ENCODE peak calls at places on chromosome 7, in six cellular contexts. T is transverse colon, Y is hepatocyte, D is lung, Z is neural progenitor cell, U is DND-41. C is an unnamed sample.
A peak's percentile ranks its signal among the peaks of the same experiment; 100 is the strongest.

GRCh38 chr7:134365341-134366054 is 48.8 kb upstream of the SLC35B4 start:
- DNase-seq in D (no peak), U (no peak), T (no peak), Y (peak; percentile 56), Z (no peak), C (no peak)

GRCh38 chr7:46930336-46930735 is 651.6 kb downstream of the TNS3 start:
- DNase-seq in Z (no peak), Y (peak; percentile 75), U (no peak), T (no peak), D (no peak), C (no peak)

GRCh38 chr7:140541513-140542192 is 62.3 kb upstream of the MKRN1 start:
- DNase-seq in U (no peak), T (peak; percentile 64), Z (peak; percentile 76), Y (peak; percentile 66), D (peak; percentile 44), C (no peak)

GRCh38 chr7:151062399-151063211 is 3.2 kb downstream of the SLC4A2 start:
- DNase-seq in Y (peak; percentile 95), U (no peak), Z (peak; percentile 88), D (peak; percentile 66), T (peak; percentile 90), C (no peak)

GRCh38 chr7:23055582-23056178 is 41.8 kb upstream of the HYCC1 start:
- DNase-seq in Z (peak; percentile 67), Y (peak; percentile 72), U (peak; percentile 67), T (peak; percentile 47), D (peak; percentile 52), C (peak; percentile 39)

GRCh38 chr7:129391546-129392211 is 42.6 kb upstream of the STRIP2 start:
- DNase-seq in T (no peak), D (no peak), Y (no peak), U (no peak), Z (no peak), C (no peak)

GRCh38 chr7:69652947-69653701 is 54.8 kb downstream of the AUTS2 start:
- DNase-seq in Y (no peak), U (no peak), Z (no peak), D (no peak), T (no peak), C (no peak)

GRCh38 chr7:151725844-151726770 is 150.8 kb downstream of the PRKAG2 start:
- DNase-seq in T (no peak), D (no peak), Y (no peak), Z (no peak), U (no peak), C (no peak)

GRCh38 chr7:148927141-148927540 is 43.0 kb upstream of the EZH2 start:
- DNase-seq in D (no peak), Z (no peak), U (no peak), T (no peak), Y (no peak), C (no peak)

GRCh38 chr7:105003875-105004510 is 10.0 kb upstream of the KMT2E start:
- DNase-seq in U (no peak), D (no peak), T (no peak), Y (no peak), Z (no peak), C (no peak)

GRCh38 chr7:34036069-34036920 is 131.0 kb downstream of the BMPER start:
- DNase-seq in T (peak; percentile 81), Y (peak; percentile 75), D (no peak), Z (no peak), U (no peak), C (no peak)

GRCh38 chr7:114874170-114874569 is 47.7 kb upstream of the MDFIC start:
- DNase-seq in T (no peak), D (no peak), Y (no peak), Z (no peak), U (no peak), C (no peak)

GRCh38 chr7:45703911-45704682 is 129.9 kb downstream of the ADCY1 start:
- DNase-seq in Z (no peak), U (no peak), T (no peak), D (no peak), Y (no peak), C (no peak)

GRCh38 chr7:132580277-132580676 is 4.0 kb upstream of the PLXNA4 start:
- DNase-seq in Z (no peak), U (no peak), T (no peak), D (no peak), Y (peak; percentile 22), C (no peak)

GRCh38 chr7:76234931-76235441 is 33.3 kb downstream of the SRRM3 start:
- DNase-seq in T (peak; percentile 81), U (peak; percentile 13), Y (peak; percentile 90), Z (peak; percentile 90), D (peak; percentile 79), C (peak; percentile 84)

GRCh38 chr7:123352226-123352550 is 152.4 kb upstream of the SLC13A1 start:
- DNase-seq in Z (no peak), T (no peak), Y (no peak), D (no peak), U (no peak), C (no peak)

GRCh38 chr7:35185908-35186731 is 67.8 kb downstream of the TBX20 start:
- DNase-seq in T (no peak), U (no peak), D (no peak), Z (peak; percentile 74), Y (peak; percentile 28), C (no peak)

GRCh38 chr7:92835140-92835850 is 1.1 kb downstream of the CDK6 start:
- DNase-seq in Z (peak; percentile 84), Y (peak; percentile 78), U (peak; percentile 77), D (peak; percentile 58), T (peak; percentile 75), C (peak; percentile 70)

GRCh38 chr7:104625956-104626355 is 297.6 kb downstream of the LHFPL3 start:
- DNase-seq in D (no peak), T (no peak), U (no peak), Z (no peak), Y (no peak), C (no peak)

GRCh38 chr7:50184266-50184665 is 91.2 kb upstream of the ZPBP start:
- DNase-seq in U (no peak), Y (no peak), T (no peak), Z (no peak), D (no peak), C (no peak)

DNA sequence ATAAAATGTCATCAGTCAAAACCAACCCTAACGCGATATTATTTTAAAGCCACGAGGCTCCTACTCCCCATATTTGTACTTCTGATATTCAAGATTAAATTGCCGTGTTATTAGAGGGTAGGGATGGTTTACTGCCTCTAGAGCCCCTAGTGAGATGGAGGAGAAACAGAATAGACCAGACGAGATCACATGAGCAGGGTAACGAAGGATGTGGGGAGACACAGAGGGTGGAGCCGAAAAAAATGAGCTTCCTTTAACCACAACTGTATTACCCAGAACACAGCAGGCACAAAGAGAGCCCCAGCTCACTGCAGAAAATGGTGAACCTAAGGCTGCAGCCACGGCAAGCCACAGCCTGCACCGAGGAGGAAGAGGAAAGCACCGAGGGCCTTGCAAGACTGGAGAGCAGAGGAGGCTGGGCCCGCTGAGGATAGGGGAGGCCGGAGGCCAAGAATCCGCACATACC is 14.3 kb downstream of the ZC3HAV1 start:
- DNase-seq in D (no peak), T (peak; percentile 50), Y (no peak), U (peak; percentile 91), Z (no peak), C (peak; percentile 66)
- TF ChIP-seq CTCF in D (no peak), T (no peak), Y (no peak), U (peak; percentile 61), Z (no peak), C (peak; percentile 3)

DNA sequence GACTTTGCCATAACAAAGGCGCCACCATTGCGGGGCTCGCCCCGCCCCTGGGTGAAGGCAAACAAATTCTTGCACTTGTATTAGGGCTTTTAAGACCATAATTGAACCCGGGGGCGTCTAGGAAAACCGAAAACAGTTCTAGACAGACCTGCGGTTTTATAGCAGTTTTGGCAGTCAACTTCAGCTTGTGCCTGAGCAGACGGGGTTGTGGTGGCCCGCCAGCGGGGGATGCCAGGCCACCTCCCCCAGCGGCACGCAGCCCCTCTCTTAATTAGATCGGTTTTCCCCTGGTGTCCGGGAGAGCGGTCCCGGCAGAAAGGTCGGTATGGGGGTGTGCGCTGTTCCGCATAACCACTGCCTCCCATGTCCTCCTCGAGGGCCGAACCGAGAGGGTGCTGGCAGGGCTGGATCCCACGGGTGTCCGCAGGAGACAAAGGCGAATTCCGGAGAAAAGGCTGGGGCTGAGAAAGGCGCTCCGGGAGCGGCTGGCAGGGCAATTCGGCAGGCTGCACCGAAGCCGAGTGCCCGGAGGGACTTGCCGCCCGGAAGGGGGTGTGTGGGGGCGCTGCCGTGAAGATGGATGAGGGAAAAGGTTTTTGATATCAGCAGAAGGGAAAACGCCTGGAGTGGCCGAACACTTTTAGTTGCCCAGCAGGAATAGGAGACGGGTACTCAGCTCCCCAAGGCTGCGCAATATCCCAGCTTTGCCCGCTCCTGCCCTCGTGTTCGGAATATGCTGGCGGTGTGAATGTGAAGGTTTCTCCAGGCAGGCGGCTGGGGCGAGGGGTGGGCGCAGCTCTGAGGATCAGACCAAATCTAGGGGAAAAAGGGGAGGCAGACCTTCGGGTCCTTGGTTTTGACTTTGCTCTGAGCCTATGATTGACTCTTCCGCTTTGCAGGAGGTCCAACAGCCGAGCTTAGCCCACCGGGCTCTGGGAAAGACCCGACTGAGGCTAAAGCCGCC is 3.0 kb upstream of the HOXA11 start:
- DNase-seq in T (peak; percentile 35), Y (no peak), D (no peak), U (peak; percentile 41), Z (no peak), C (no peak)
- H3K4me3 ChIP-seq in T (peak overlapping the region; percentile 68), Y (peak overlapping the region; percentile 38), D (no peak overlapping the region), U (no peak overlapping the region), Z (no peak overlapping the region), C (no peak overlapping the region)

GRCh38 chr7:27119412-27119911 is 11.1 kb downstream of the HOXA4 start:
- DNase-seq in U (no peak), D (no peak), Z (no peak), T (no peak), Y (no peak), C (no peak)
- H3K27me3 ChIP-seq in U (no peaks in the 10 kb centered on the region), D (no peaks in the 10 kb centered on the region), Z (peaks cover 100% of the 10 kb centered on the region), T (no peaks in the 10 kb centered on the region), Y (peaks cover 64% of the 10 kb centered on the region), C (no peaks in the 10 kb centered on the region)

GRCh38 chr7:142385528-142386340 is 127.9 kb upstream of the PRSS58 start:
- DNase-seq in Y (peak; percentile 72), D (no peak), U (peak; percentile 82), T (peak; percentile 34), Z (peak; percentile 54), C (no peak)

GRCh38 chr7:142389544-142389943 is 131.7 kb upstream of the PRSS58 start:
- DNase-seq in D (no peak), Y (peak; percentile 64), U (peak; percentile 73), T (no peak), Z (no peak), C (no peak)

DNA sequence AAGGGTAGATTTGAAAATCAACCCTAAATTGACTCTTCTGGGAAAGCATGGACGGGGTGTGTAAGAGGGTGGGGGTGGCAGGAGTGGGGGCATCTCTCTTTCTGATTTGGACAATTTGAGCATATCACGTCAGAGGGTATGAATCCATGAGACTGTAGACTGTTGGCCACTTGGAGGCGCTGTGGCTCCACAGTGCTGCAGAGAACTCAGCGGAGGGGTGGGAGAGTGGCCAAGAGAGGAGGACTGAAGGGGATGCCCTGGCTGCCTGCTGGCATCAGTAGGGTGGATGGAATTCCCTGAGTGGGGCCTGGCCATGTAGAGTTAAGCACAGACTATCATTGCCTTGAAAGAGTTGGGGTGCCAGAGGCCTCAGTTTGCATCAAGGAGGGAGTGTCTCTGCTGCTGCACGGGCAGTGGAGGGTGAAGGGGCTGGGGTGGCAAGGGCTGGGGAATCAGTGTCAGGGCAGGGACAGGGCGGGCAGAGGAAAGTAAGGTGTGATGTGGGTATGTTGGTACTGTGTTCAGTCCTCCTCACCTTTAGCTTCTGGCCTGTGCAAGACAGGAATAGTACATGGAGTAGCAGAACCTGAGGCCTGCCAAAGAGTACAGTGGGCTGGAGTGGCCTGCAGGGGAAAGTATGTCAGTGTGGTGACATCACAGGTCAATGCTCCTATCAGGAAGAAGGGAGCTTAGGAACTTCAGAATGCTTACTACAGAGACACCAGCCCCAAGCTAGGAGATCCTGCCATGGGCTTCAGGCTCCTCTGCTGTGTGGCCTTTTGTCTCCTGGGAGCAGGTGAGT is 133.5 kb upstream of the PRSS58 start:
- DNase-seq in Z (peak; percentile 82), Y (peak; percentile 30), T (no peak), D (no peak), U (peak; percentile 82), C (no peak)
- TF ChIP-seq CTCF in Z (peak; percentile 78), Y (peak; percentile 31), T (no peak), D (no peak), U (peak; percentile 81), C (peak; percentile 61)

C was measured in GM06990.